ENCODE peak calls at places on chromosomes 12 and 14, in six cellular contexts. P, S, M, A, H and R are unnamed samples.

GRCh38 chr12:15856097-15856982 is 25.8 kb upstream of the STRAP start:
- DNase-seq in P (peak), S (peak), M (no peak), A (peak), H (peak), R (peak)

GRCh38 chr12:132279184-132279889 is 50.1 kb downstream of the GALNT9 start:
- DNase-seq in P (no peak), S (no peak), M (peak), A (no peak), H (no peak), R (no peak)

GRCh38 chr12:92034858-92035401 is 110.7 kb downstream of the BTG1 start:
- DNase-seq in P (peak), S (peak), M (peak), A (peak), H (peak), R (peak)

GRCh38 chr14:74358176-74358829 is 10.0 kb downstream of the VRTN start:
- DNase-seq in P (no peak), S (no peak), M (no peak), A (no peak), H (no peak), R (no peak)

GRCh38 chr12:61860439-61860838 is 399.8 kb upstream of the USP15 start:
- DNase-seq in P (no peak), S (no peak), M (no peak), A (no peak), H (no peak), R (no peak)

GRCh38 chr12:77847060-77847541 is 16.4 kb downstream of the NAV3 start:
- DNase-seq in P (no peak), S (no peak), M (no peak), A (no peak), H (no peak), R (peak)

GRCh38 chr14:39055786-39056474 is 47.1 kb downstream of the SEC23A start:
- DNase-seq in P (no peak), S (no peak), M (no peak), A (no peak), H (no peak), R (peak)

GRCh38 chr14:90849787-90850444 is 33.7 kb upstream of the TTC7B start:
- DNase-seq in P (no peak), S (no peak), M (no peak), A (no peak), H (no peak), R (no peak)

GRCh38 chr14:64465856-64466554 is 706 bp downstream of the AKAP5 start:
- DNase-seq in P (peak), S (peak), M (no peak), A (peak), H (peak), R (peak)

GRCh38 chr14:37036669-37037341 is 135.6 kb downstream of the SLC25A21 start:
- DNase-seq in P (no peak), S (no peak), M (no peak), A (no peak), H (no peak), R (no peak)

GRCh38 chr12:50505386-50505827 is 622 bp downstream of the DIP2B start:
- DNase-seq in P (no peak), S (no peak), M (no peak), A (no peak), H (no peak), R (peak)

GRCh38 chr14:94439453-94440057 is 13.0 kb downstream of the SERPINA11 start:
- DNase-seq in P (no peak), S (no peak), M (no peak), A (no peak), H (no peak), R (no peak)

GRCh38 chr12:120007272-120007671 is 18.2 kb downstream of the BICDL1 start:
- DNase-seq in P (no peak), S (no peak), M (no peak), A (no peak), H (no peak), R (no peak)

GRCh38 chr12:1606021-1606622 is 11.7 kb upstream of the FBXL14 start:
- DNase-seq in P (peak), S (peak), M (peak), A (no peak), H (peak), R (no peak)

GRCh38 chr14:74571901-74572828 is 39.9 kb downstream of the LTBP2 start:
- DNase-seq in P (peak), S (peak), M (peak), A (peak), H (peak), R (peak)

GRCh38 chr12:304815-305214 is 42.2 kb upstream of the SLC6A13 start:
- DNase-seq in P (no peak), S (no peak), M (no peak), A (no peak), H (no peak), R (no peak)

GRCh38 chr14:95497561-95498011 is 18.9 kb downstream of the SYNE3 start:
- DNase-seq in P (no peak), S (peak), M (no peak), A (peak), H (no peak), R (no peak)

GRCh38 chr14:24565766-24566165 is 10.3 kb downstream of the CTSG start:
- DNase-seq in P (no peak), S (peak), M (no peak), A (no peak), H (no peak), R (no peak)

GRCh38 chr12:105453306-105453705 is 122.8 kb downstream of the C12orf75 start:
- DNase-seq in P (no peak), S (no peak), M (no peak), A (no peak), H (no peak), R (no peak)